ENCODE peak calls at places on chromosome 9, in five cellular contexts. Z is hepatocyte; O is fibroblast of lung; T is effector memory CD4-positive, alpha-beta T cell; M is stimulated activated CD4-positive, alpha-beta T cell treated with anti-CD3 and anti-CD28 coated beads, Interleukin-1b, Interleukin-23, amount 100 ng/mL, for 4 hours. W is an unnamed sample.

GRCh38 chr9:76713371-76713770 is 50.9 kb upstream of the PCA3 start:
- DNase-seq in Z (no peak), O (no peak), T (no peak), M (no peak), W (no peak)

GRCh38 chr9:70352802-70353201 is 61.7 kb downstream of the KLF9 start:
- DNase-seq in Z (no peak), O (no peak), T (no peak), M (no peak), W (no peak)

GRCh38 chr9:133499892-133500270 is 21.0 kb upstream of the SLC2A6 start:
- DNase-seq in Z (no peak), O (no peak), T (no peak), M (no peak), W (no peak)

GRCh38 chr9:98380065-98380681 is 124.7 kb upstream of the TBC1D2 start:
- DNase-seq in Z (peak), O (peak), T (no peak), M (no peak), W (no peak)

GRCh38 chr9:137470785-137471184 is 11.7 kb upstream of the NSMF start:
- DNase-seq in Z (no peak), O (no peak), T (no peak), M (no peak), W (no peak)

GRCh38 chr9:94853887-94854286 is 127.4 kb downstream of the AOPEP start:
- DNase-seq in Z (peak), O (peak), T (no peak), M (no peak), W (no peak)

GRCh38 chr9:113181165-113181564 is 30.4 kb downstream of the SLC31A2 start:
- DNase-seq in Z (no peak), O (no peak), T (no peak), M (no peak), W (no peak)

GRCh38 chr9:86679979-86680378 is 267.3 kb downstream of the GAS1 start:
- DNase-seq in Z (no peak), O (peak), T (no peak), M (no peak), W (no peak)

GRCh38 chr9:112170235-112170634 is 4.9 kb downstream of the SUSD1 start:
- DNase-seq in Z (peak), O (no peak), T (no peak), M (no peak), W (no peak)